ENCODE peak calls at places on chromosomes 6 and 20, in nine cellular contexts. G is GM23338, V is astrocyte, C is neural progenitor cell, P is IMR-90, I is GM23248, J is fibroblast of lung, T is endothelial cell of umbilical vein, L is keratinocyte. E is an unnamed sample.

GRCh38 chr6:140052757-140053729 is 678.6 kb upstream of the CITED2 start:
- DNase-seq in G (peak; percentile 51), V (peak; percentile 38), C (peak; percentile 41), P (peak; percentile 59), I (peak; percentile 65), J (peak; percentile 46), T (peak; percentile 26), L (no peak), E (peak; percentile 52)

GRCh38 chr6:39850897-39851296 is 58.7 kb downstream of the DAAM2 start:
- DNase-seq in G (no peak), V (no peak), C (no peak), P (peak; percentile 7), I (no peak), J (peak; percentile 19), T (no peak), L (no peak), E (peak; percentile 50)

GRCh38 chr6:141963543-141964295 is 169.0 kb upstream of the GJE1 start:
- DNase-seq in G (no peak), V (no peak), C (no peak), P (peak; percentile 35), I (peak; percentile 14), J (peak; percentile 11), T (no peak), L (no peak), E (peak; percentile 6)

GRCh38 chr6:4880373-4880762 is 104.2 kb downstream of the CDYL start:
- DNase-seq in G (no peak), V (no peak), C (no peak), P (no peak), I (no peak), J (no peak), T (no peak), L (no peak), E (no peak)

GRCh38 chr20:32456869-32457421 is 98.8 kb downstream of the ASXL1 start:
- DNase-seq in G (peak; percentile 88), V (no peak), C (peak; percentile 91), P (peak; percentile 17), I (peak; percentile 71), J (peak; percentile 42), T (no peak), L (no peak), E (peak; percentile 76)

GRCh38 chr6:170423030-170423429 is 116.5 kb downstream of the FAM120B start:
- DNase-seq in G (peak; percentile 89), V (no peak), C (peak; percentile 58), P (no peak), I (no peak), J (no peak), T (no peak), L (no peak), E (no peak)

GRCh38 chr6:129954749-129955431 is 63.5 kb upstream of the L3MBTL3 start:
- DNase-seq in G (no peak), V (no peak), C (no peak), P (no peak), I (no peak), J (no peak), T (no peak), L (no peak), E (no peak)

GRCh38 chr6:158660331-158660730 is 10.5 kb downstream of the SYTL3 start:
- DNase-seq in G (peak; percentile 80), V (no peak), C (peak; percentile 34), P (no peak), I (peak; percentile 41), J (no peak), T (no peak), L (no peak), E (no peak)

DNA sequence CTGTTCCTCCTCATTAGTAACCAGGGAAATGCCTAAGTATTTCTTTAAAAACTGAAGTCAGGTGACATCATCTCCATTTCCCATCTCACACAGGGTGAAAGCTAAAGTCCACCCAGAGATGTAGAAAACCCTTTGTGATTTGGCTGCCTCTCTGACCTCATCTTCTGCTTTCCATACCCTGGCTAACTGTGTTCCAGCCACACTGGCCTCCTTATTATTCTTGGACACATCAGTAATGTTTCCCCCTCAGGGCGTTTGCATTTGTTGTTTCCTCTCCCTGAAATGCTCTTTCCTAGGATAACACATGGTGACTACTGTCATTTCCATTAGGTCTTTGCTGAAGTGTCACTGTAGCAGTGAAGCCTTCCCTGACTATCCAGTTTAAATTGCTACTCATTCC is 40.3 kb downstream of the ESF1 start:
- DNase-seq in G (no peak), V (no peak), C (no peak), P (no peak), I (no peak), J (no peak), T (peak; percentile 6), L (no peak), E (no peak)
- H3K36me3 ChIP-seq in G (peaks cover 25% of the 10 kb centered on the region), V (peaks cover 4% of the 10 kb centered on the region), C (peaks cover 32% of the 10 kb centered on the region), P (peaks cover 8% of the 10 kb centered on the region), I (peaks cover 23% of the 10 kb centered on the region), J (no peaks in the 10 kb centered on the region), T (no peaks in the 10 kb centered on the region), L (peaks cover 2% of the 10 kb centered on the region), E (peaks cover 58% of the 10 kb centered on the region)

GRCh38 chr20:25007491-25008305 is 15.1 kb upstream of the APMAP start:
- DNase-seq in G (no peak), V (no peak), C (no peak), P (no peak), I (no peak), J (no peak), T (no peak), L (no peak), E (no peak)

GRCh38 chr20:25011831-25012241 is 19.3 kb upstream of the APMAP start:
- DNase-seq in G (no peak), V (no peak), C (no peak), P (no peak), I (no peak), J (no peak), T (no peak), L (no peak), E (no peak)

GRCh38 chr20:25011261-25011660 is 18.7 kb upstream of the APMAP start:
- DNase-seq in G (no peak), V (no peak), C (no peak), P (no peak), I (no peak), J (no peak), T (no peak), L (no peak), E (no peak)

GRCh38 chr20:25008388-25009217 is 16.1 kb upstream of the APMAP start:
- DNase-seq in G (no peak), V (no peak), C (no peak), P (no peak), I (no peak), J (no peak), T (no peak), L (no peak), E (no peak)

DNA sequence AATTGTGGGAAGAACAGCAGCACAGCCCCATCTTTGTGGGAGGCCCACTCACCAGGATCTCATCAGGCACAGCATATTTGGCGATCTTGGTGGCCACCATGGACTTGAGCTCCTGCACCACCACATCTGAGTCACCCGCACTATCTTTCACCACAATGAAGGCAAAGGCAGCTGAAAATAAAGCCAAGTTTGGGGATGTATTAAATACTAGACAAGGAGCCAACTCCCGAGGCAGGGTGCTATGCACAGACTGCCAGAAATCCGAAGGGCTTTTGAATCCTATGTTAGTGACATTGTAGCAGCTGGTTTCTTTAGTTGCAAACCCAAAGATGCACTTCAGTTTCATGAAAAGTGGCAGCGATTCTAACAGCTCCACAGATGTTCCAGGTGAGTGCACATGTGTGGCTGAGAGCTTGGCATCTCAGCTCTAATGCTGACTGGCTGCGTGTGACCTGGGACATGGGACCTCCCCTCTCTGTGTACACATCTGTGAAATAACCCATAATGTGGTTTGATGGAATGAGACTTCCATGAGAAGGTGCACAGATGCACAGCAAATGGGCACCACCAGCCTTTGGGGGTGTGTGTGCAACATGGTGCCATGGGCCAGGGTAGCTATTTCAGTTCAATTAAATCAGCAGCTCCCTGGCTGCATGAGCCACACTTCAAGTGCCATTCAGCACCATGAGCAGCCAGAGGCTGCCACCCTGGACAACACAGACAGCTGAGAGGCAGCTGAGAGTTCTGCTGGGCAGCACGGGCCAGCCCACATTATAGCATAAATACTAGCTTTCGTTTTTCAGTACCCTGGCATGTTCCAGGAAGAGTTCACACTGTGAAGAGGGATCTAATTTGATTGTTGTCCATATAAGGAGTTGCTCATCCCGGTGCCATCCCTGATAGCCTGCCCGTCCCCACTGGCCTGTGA is 16.9 kb upstream of the APMAP start:
- DNase-seq in G (no peak), V (peak; percentile 38), C (no peak), P (no peak), I (peak; percentile 31), J (peak; percentile 57), T (no peak), L (no peak), E (no peak)
- H3K4me2 ChIP-seq in G (no peak overlapping the region), V (no peak overlapping the region), C (no peak overlapping the region), P (no peak overlapping the region), I (no peak overlapping the region), J (no peak overlapping the region), T (no peak overlapping the region), L (no peak overlapping the region), E (no peak overlapping the region)

DNA sequence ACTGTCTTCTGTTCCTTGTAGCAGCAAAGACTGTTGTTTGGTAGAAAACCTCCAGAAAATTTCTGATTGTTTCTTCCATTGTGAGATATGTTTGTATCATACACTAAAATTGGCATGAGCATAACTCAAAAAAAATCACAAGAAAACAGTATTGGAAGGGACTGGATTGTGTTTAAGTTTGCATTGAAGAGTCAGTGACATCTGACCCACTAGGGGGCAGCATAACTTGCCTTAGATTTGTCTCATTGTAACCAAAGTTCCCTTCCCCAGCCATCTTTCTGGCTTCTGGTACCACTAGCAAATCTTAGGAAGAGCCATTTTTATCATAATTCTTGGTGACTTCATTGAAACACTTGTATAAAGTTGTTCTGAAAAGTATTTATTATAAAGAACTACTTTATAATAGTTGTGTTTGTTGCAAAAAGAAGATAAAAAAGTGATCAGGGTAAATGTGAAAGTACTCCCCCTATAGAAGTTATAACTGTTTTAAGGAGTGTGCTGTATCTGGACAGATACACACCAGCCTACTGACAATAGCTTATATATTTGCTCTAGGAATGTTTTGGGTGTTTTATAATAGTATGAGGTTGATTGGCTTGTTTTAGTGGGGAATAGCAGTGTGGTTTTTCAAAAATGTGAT is 7.7 kb downstream of the CSTF1 start:
- DNase-seq in G (peak; percentile 79), V (peak; percentile 46), C (peak; percentile 76), P (peak; percentile 84), I (peak; percentile 84), J (peak; percentile 56), T (peak; percentile 74), L (no peak), E (peak; percentile 79)
- H3K36me3 ChIP-seq in G (peaks cover 84% of the 10 kb centered on the region), V (peaks cover 76% of the 10 kb centered on the region), C (peaks cover 60% of the 10 kb centered on the region), P (peaks cover 52% of the 10 kb centered on the region), I (peaks cover 81% of the 10 kb centered on the region), J (peaks cover 39% of the 10 kb centered on the region), T (peaks cover 34% of the 10 kb centered on the region), L (peaks cover 32% of the 10 kb centered on the region), E (peaks cover 27% of the 10 kb centered on the region)

GRCh38 chr20:15913661-15914060 is 659.6 kb downstream of the KIF16B start:
- DNase-seq in G (no peak), V (no peak), C (no peak), P (no peak), I (no peak), J (no peak), T (no peak), L (no peak), E (no peak)

GRCh38 chr20:15919118-15919517 is 654.1 kb downstream of the KIF16B start:
- DNase-seq in G (no peak), V (no peak), C (no peak), P (no peak), I (no peak), J (no peak), T (no peak), L (no peak), E (no peak)

GRCh38 chr20:15918631-15919030 is 654.6 kb downstream of the KIF16B start:
- DNase-seq in G (peak; percentile 8), V (no peak), C (no peak), P (no peak), I (no peak), J (no peak), T (no peak), L (no peak), E (no peak)

GRCh38 chr20:15916623-15917022 is 656.6 kb downstream of the KIF16B start:
- DNase-seq in G (peak; percentile 18), V (no peak), C (no peak), P (no peak), I (no peak), J (no peak), T (no peak), L (no peak), E (no peak)

DNA sequence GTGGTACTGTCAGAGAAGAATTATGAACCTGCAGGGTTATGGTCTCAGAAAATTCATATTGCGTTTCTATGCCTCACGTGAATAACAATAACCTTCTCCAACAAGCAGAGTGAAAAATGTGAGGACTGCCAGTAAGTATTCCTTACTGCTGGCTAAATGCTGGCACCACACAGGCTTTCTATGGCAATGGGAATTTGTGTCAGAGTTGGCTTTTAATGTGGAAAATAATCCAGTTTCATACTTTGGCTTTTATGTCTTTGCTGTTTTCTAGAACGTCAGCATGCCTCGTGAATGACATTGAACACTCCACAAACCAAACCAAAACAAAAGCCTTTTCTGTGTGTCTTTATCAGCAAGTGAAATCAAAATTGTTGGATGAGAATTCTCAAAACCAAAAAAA is 655.9 kb downstream of the KIF16B start:
- DNase-seq in G (no peak), V (no peak), C (no peak), P (no peak), I (no peak), J (no peak), T (no peak), L (no peak), E (no peak)
- H3K4me2 ChIP-seq in G (no peak overlapping the region), V (no peak overlapping the region), C (no peak overlapping the region), P (no peak overlapping the region), I (no peak overlapping the region), J (no peak overlapping the region), T (no peak overlapping the region), L (no peak overlapping the region), E (no peak overlapping the region)

E was measured in mesenchymal stem cell.